ENCODE peak calls at places on chromosomes 2 and 18, in five cellular contexts. O, P, C, H and U are unnamed samples.

GRCh38 chr2:15176604-15177003 is 384.5 kb downstream of the NBAS start:
- DNase-seq in O (no peak), P (no peak), C (no peak), H (no peak), U (no peak)

GRCh38 chr2:240877460-240878340 is 9.1 kb downstream of the AGXT start:
- DNase-seq in P (no peak), H (no peak), O (peak; percentile 74), C (no peak), U (no peak)

GRCh38 chr18:76447268-76447890 is 47.7 kb downstream of the ZNF516 start:
- DNase-seq in C (peak; percentile 43), O (peak; percentile 76), H (no peak), P (no peak), U (no peak)

GRCh38 chr2:71795486-71795885 is 342.1 kb downstream of the DYSF start:
- DNase-seq in H (no peak), P (no peak), O (peak; percentile 39), C (no peak), U (no peak)

GRCh38 chr2:138830547-138830946 is 50.4 kb upstream of the NXPH2 start:
- DNase-seq in H (no peak), O (no peak), C (no peak), P (no peak), U (no peak)

GRCh38 chr2:96142217-96143113 is 2.8 kb downstream of the DUSP2 start:
- DNase-seq in P (peak; percentile 77), H (no peak), C (no peak), O (peak; percentile 84), U (no peak)

GRCh38 chr2:10305715-10306114 is 3.0 kb downstream of the HPCAL1 start:
- DNase-seq in H (no peak), P (no peak), O (no peak), C (peak; percentile 77), U (no peak)

GRCh38 chr2:131045925-131046579 is 47.2 kb downstream of the FAM168B start:
- DNase-seq in P (no peak), O (no peak), C (no peak), H (no peak), U (no peak)

GRCh38 chr2:232487385-232488096 is at the start of gene ECEL1:
- DNase-seq in C (no peak), P (no peak), O (peak; percentile 74), H (no peak), U (no peak)

GRCh38 chr2:128607440-128607839 is 288.8 kb upstream of the HS6ST1 start:
- DNase-seq in C (no peak), O (peak; percentile 47), H (no peak), P (no peak), U (no peak)

GRCh38 chr2:29001791-29002190 is 20.7 kb downstream of the TOGARAM2 start:
- DNase-seq in H (no peak), P (no peak), O (no peak), C (no peak), U (no peak)

GRCh38 chr2:55519908-55520885 is 679 bp downstream of the CFAP36 start:
- DNase-seq in O (no peak), H (peak; percentile 55), C (peak; percentile 23), P (peak; percentile 42), U (peak; percentile 69)

GRCh38 chr2:144944506-144945230 is 424.7 kb upstream of the ZEB2 start:
- DNase-seq in O (no peak), P (no peak), H (no peak), C (no peak), U (no peak)

GRCh38 chr2:96333708-96334107 is 1.9 kb upstream of the NCAPH start:
- DNase-seq in H (no peak), O (no peak), C (no peak), P (no peak), U (no peak)

GRCh38 chr2:147679664-147680502 is 164.9 kb upstream of the ACVR2A start:
- DNase-seq in C (no peak), H (no peak), O (no peak), P (no peak), U (no peak)

DNA sequence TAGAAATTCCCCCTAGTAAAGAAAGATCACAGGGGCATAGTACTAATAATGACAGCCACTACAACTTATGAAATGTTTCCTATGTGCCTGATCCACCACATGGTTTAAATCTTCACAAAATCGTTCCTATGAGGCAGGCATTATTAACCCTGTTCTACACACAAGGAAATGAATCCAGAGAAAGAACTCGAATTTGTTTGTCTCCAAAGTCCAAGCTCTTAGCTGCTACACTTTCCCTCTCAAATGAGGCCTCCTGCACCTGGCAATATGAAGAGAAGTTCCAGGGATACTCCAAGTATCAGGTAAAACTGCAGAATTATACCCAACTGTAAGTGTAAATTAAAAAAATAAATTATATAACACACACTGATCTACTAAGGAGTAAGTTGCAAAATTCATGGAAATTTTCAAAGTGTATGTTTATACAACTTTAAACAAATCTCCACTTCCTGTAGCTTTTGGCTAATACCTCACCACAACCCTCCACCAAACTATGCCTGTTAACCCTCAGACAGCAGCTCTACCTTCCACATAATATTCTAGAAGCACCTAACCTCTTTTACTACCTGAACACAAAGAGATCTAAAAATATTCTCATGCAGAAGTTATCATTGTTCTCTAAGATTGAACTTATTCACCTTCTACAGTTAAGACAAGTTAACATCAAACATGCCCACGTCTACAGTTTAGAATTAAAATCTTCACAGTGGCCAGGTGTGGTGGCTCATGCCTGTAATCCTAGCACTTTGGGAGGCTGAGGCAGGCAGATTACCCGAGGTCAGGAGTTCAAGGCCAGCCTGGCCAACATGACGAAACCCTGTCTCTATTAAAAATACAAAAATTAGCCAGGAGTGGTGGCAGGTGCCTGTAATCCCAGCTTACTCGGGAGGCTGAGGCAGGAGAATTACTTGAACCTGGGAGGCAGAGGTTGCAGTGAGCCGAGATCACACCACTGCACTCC is 2.9 kb downstream of the MGAT4A start:
- DNase-seq in H (peak; percentile 30), C (no peak), O (no peak), P (no peak), U (no peak)
- TF ChIP-seq POLR2A in H (peak; percentile 6), C (no peak), O (no peak), P (no peak), U (no peak)

GRCh38 chr2:226659416-226659815 is 140.2 kb downstream of the IRS1 start:
- DNase-seq in H (no peak), O (no peak), C (no peak), P (no peak), U (no peak)

GRCh38 chr2:226658555-226658954 is 141.1 kb downstream of the IRS1 start:
- DNase-seq in P (no peak), O (no peak), C (no peak), H (no peak), U (no peak)

GRCh38 chr2:226661789-226662545 is 137.7 kb downstream of the IRS1 start:
- DNase-seq in H (no peak), C (peak; percentile 33), P (no peak), O (no peak), U (no peak)

GRCh38 chr2:226660124-226660523 is 139.5 kb downstream of the IRS1 start:
- DNase-seq in P (no peak), O (no peak), C (no peak), H (no peak), U (no peak)

GRCh38 chr2:226660524-226660923 is 139.1 kb downstream of the IRS1 start:
- DNase-seq in P (no peak), O (no peak), C (peak; percentile 71), H (no peak), U (no peak)
- TF ChIP-seq POLR2A in P (no peak), O (no peak), C (no peak), H (no peak), U (no peak)

GRCh38 chr2:42792583-42793313 is at the start of gene HAAO:
- DNase-seq in C (no peak), O (peak; percentile 86), H (peak; percentile 21), P (no peak), U (no peak)
- TF ChIP-seq POLR2A in C (no peak), O (no peak), H (no peak), P (no peak), U (no peak)

GRCh38 chr2:196926562-196927317 is at the start of gene PGAP1:
- DNase-seq in C (peak; percentile 91), H (peak; percentile 96), P (peak; percentile 73), O (peak; percentile 95), U (peak; percentile 85)
- TF ChIP-seq POLR2A in C (peak; percentile 49), H (peak; percentile 81), P (peak; percentile 57), O (peak; percentile 59), U (peak; percentile 17)